ENCODE peak calls at places on chromosomes 7 and 10, in five cellular contexts. One of them, this sample, is unnamed.

GRCh38 chr7:151699920-151700319 is 177.0 kb downstream of the PRKAG2 start:
- DNase-seq in K562: no peak
- DNase-seq in GM12891: no peak
- DNase-seq in GM12878: no peak
- DNase-seq in H1: no peak
- DNase-seq in this sample: no peak

GRCh38 chr10:92844746-92845145 is 3.6 kb upstream of the EXOC6 start:
- DNase-seq in GM12891: no peak
- DNase-seq in GM12878: no peak
- DNase-seq in K562: no peak
- DNase-seq in H1: no peak
- DNase-seq in this sample: no peak

GRCh38 chr7:137804819-137805218 is 42.0 kb downstream of the DGKI start:
- DNase-seq in K562: no peak
- DNase-seq in GM12878: no peak
- DNase-seq in GM12891: no peak
- DNase-seq in H1: no peak
- DNase-seq in this sample: no peak

GRCh38 chr7:104805449-104806317 is 208.3 kb upstream of the KMT2E start:
- DNase-seq in GM12891: no peak
- DNase-seq in GM12878: no peak
- DNase-seq in K562: no peak
- DNase-seq in H1: no peak
- DNase-seq in this sample: no peak

GRCh38 chr7:42244828-42245227 is 7.8 kb upstream of the GLI3 start:
- DNase-seq in GM12891: no peak
- DNase-seq in GM12878: no peak
- DNase-seq in K562: no peak
- DNase-seq in H1: no peak
- DNase-seq in this sample: no peak

GRCh38 chr10:68330852-68331454 is 911 bp upstream of the HNRNPH3 start:
- DNase-seq in GM12878: no peak
- DNase-seq in K562: no peak
- DNase-seq in H1: no peak
- DNase-seq in GM12891: no peak
- DNase-seq in this sample: no peak

GRCh38 chr10:5692476-5693358 is 8.1 kb downstream of the TASOR2 start:
- DNase-seq in K562: peak; percentile 79
- DNase-seq in H1: peak; percentile 23
- DNase-seq in GM12891: peak; percentile 46
- DNase-seq in GM12878: peak; percentile 32
- DNase-seq in this sample: peak; percentile 46

GRCh38 chr7:68691261-68692216 is 906.7 kb upstream of the AUTS2 start:
- DNase-seq in H1: no peak
- DNase-seq in K562: no peak
- DNase-seq in GM12878: no peak
- DNase-seq in GM12891: no peak
- DNase-seq in this sample: no peak

GRCh38 chr10:93139059-93139658 is 65.5 kb downstream of the CYP26A1 start:
- DNase-seq in GM12891: no peak
- DNase-seq in K562: no peak
- DNase-seq in H1: no peak
- DNase-seq in GM12878: no peak
- DNase-seq in this sample: no peak

GRCh38 chr7:95843286-95843685 is 70.9 kb downstream of the DYNC1I1 start:
- DNase-seq in K562: no peak
- DNase-seq in H1: no peak
- DNase-seq in GM12878: no peak
- DNase-seq in GM12891: no peak
- DNase-seq in this sample: no peak

GRCh38 chr7:33334349-33334748 is 205.0 kb downstream of the BBS9 start:
- DNase-seq in H1: peak; percentile 15
- DNase-seq in GM12891: no peak
- DNase-seq in GM12878: no peak
- DNase-seq in K562: no peak
- DNase-seq in this sample: no peak
- TF ChIP-seq POLR2A in H1: no peak
- TF ChIP-seq POLR2A in GM12891: no peak
- TF ChIP-seq POLR2A in GM12878: no peak
- TF ChIP-seq POLR2A in K562: no peak
- TF ChIP-seq POLR2A in this sample: no peak

GRCh38 chr7:44402401-44403096 is 77.2 kb upstream of the CAMK2B start:
- DNase-seq in GM12891: no peak
- DNase-seq in K562: no peak
- DNase-seq in H1: no peak
- DNase-seq in GM12878: no peak
- DNase-seq in this sample: no peak

GRCh38 chr7:44401692-44402091 is 76.3 kb upstream of the CAMK2B start:
- DNase-seq in K562: no peak
- DNase-seq in GM12878: no peak
- DNase-seq in H1: no peak
- DNase-seq in GM12891: no peak
- DNase-seq in this sample: no peak

GRCh38 chr7:44400033-44400511 is 74.7 kb upstream of the CAMK2B start:
- DNase-seq in GM12878: no peak
- DNase-seq in K562: no peak
- DNase-seq in H1: no peak
- DNase-seq in GM12891: no peak
- DNase-seq in this sample: no peak

GRCh38 chr7:44403176-44403759 is 77.9 kb upstream of the CAMK2B start:
- DNase-seq in GM12878: no peak
- DNase-seq in H1: no peak
- DNase-seq in GM12891: no peak
- DNase-seq in K562: no peak
- DNase-seq in this sample: no peak

GRCh38 chr7:44403775-44404174 is 78.4 kb upstream of the CAMK2B start:
- DNase-seq in GM12891: no peak
- DNase-seq in GM12878: no peak
- DNase-seq in H1: no peak
- DNase-seq in K562: no peak
- DNase-seq in this sample: no peak
- TF ChIP-seq POLR2AphosphoS5 in GM12891: no peak
- TF ChIP-seq POLR2AphosphoS5 in GM12878: no peak
- TF ChIP-seq POLR2AphosphoS5 in H1: no peak
- TF ChIP-seq POLR2AphosphoS5 in K562: no peak
- TF ChIP-seq POLR2AphosphoS5 in this sample: no peak

GRCh38 chr7:66146701-66147100 is 32.1 kb downstream of the CRCP start:
- DNase-seq in GM12891: no peak
- DNase-seq in H1: no peak
- DNase-seq in GM12878: no peak
- DNase-seq in K562: no peak
- DNase-seq in this sample: no peak
- TF ChIP-seq TAF1 in GM12891: no peak
- TF ChIP-seq TAF1 in H1: no peak
- TF ChIP-seq TAF1 in GM12878: no peak
- TF ChIP-seq TAF1 in K562: no peak
- TF ChIP-seq TAF1 in this sample: no peak

GRCh38 chr7:116499168-116500070 is at the start of gene CAV2:
- DNase-seq in GM12891: no peak
- DNase-seq in K562: peak; percentile 95
- DNase-seq in GM12878: no peak
- DNase-seq in H1: no peak
- DNase-seq in this sample: peak; percentile 32
- TF ChIP-seq POLR2A in GM12891: no peak
- TF ChIP-seq POLR2A in K562: peak; percentile 69
- TF ChIP-seq POLR2A in GM12878: no peak
- TF ChIP-seq POLR2A in H1: no peak
- TF ChIP-seq POLR2A in this sample: no peak

DNA sequence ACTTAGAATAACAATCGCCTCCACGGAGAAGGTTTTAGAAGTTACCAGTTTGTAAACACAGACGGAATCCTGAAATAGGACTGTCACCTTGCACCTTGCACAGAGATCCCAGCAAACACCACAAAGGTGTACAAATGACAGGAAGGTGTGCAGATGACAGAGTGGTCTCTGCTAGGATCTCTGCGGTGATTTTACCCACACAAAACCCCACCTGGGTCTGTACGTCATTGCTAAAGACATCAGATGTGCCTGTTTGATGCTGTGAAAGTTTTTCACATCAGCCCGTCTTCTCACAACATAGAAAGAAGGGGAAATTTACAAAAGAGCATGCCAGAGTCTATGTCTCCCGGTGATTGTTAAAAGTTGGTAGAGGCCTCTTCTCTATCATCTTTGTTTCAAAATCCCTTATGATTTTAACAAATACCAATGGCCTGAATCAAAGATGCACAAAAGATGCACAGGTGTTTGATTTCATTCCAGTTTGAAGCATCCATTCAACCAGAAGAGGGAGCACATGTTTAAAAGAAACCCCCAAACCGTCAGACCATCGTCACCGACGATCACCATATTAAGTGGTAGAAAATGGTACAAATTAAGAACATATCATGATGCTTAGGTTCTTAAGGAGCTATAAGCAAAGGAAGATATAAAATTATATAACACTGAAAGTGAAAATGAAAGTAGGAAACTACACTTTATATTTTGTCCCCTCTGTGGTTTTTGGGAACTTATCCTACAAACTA is 576.5 kb downstream of the PTPRN2 start:
- DNase-seq in K562: no peak
- DNase-seq in GM12878: no peak
- DNase-seq in H1: no peak
- DNase-seq in GM12891: no peak
- DNase-seq in this sample: no peak
- TF ChIP-seq POLR2AphosphoS5 in K562: no peak
- TF ChIP-seq POLR2AphosphoS5 in GM12878: no peak
- TF ChIP-seq POLR2AphosphoS5 in H1: no peak
- TF ChIP-seq POLR2AphosphoS5 in GM12891: no peak
- TF ChIP-seq POLR2AphosphoS5 in this sample: no peak

This sample was measured in GM12892.